ENCODE peak calls at places on chromosomes 11 and 22, in four cellular contexts. G, I, C and M are unnamed samples.
A peak's percentile ranks its signal among the peaks of the same experiment; 100 is the strongest.

GRCh38 chr11:44223261-44223660 is 86.7 kb downstream of the ALX4 start:
- DNase-seq in G (no peak), I (no peak), C (no peak), M (no peak)

GRCh38 chr11:107139396-107139795 is 121.1 kb upstream of the GUCY1A2 start:
- DNase-seq in C (no peak), I (no peak), G (no peak), M (no peak)

GRCh38 chr11:69671734-69672465 is 3.3 kb downstream of the LTO1 start:
- DNase-seq in C (no peak), I (no peak), G (no peak), M (no peak)

GRCh38 chr11:75333807-75334140 is 17.7 kb downstream of the ARRB1 start:
- DNase-seq in I (no peak), G (no peak), C (no peak), M (no peak)

GRCh38 chr11:104043678-104044239 is 7.3 kb downstream of the DDI1 start:
- DNase-seq in I (no peak), G (no peak), C (no peak), M (no peak)

GRCh38 chr22:36562261-36562835 is 33.4 kb upstream of the EIF3D start:
- DNase-seq in I (no peak), G (peak; percentile 27), C (no peak), M (no peak)

GRCh38 chr11:130087294-130087926 is 17.7 kb downstream of the APLP2 start:
- DNase-seq in G (no peak), C (no peak), I (no peak), M (no peak)

GRCh38 chr11:121581607-121582006 is 128.8 kb upstream of the SORL1-AS1 start:
- DNase-seq in G (no peak), I (no peak), C (no peak), M (no peak)

GRCh38 chr11:2426221-2426620 is 18.1 kb downstream of the TRPM5 start:
- DNase-seq in I (no peak), G (no peak), C (no peak), M (no peak)

GRCh38 chr22:36085476-36086169 is 57.0 kb upstream of the RBFOX2 start:
- DNase-seq in C (no peak), I (no peak), G (no peak), M (no peak)

GRCh38 chr11:67488155-67488480 is 5.3 kb downstream of the AIP start:
- DNase-seq in C (no peak), I (no peak), G (no peak), M (no peak)

GRCh38 chr11:119992171-119993051 is 145.5 kb downstream of the TRIM29 start:
- DNase-seq in G (no peak), C (no peak), I (no peak), M (no peak)

GRCh38 chr11:46446343-46446751 is 54.8 kb upstream of the CHRM4 start:
- DNase-seq in I (no peak), C (no peak), G (no peak), M (no peak)

GRCh38 chr11:133180201-133180600 is 352.1 kb downstream of the OPCML start:
- DNase-seq in G (no peak), C (no peak), I (no peak), M (no peak)

GRCh38 chr11:58525037-58525614 is 17.2 kb upstream of the OR5B21 start:
- DNase-seq in I (peak; percentile 63), G (no peak), C (no peak), M (no peak)

GRCh38 chr11:125262825-125263218 is 98.3 kb downstream of the PKNOX2 start:
- DNase-seq in I (no peak), G (no peak), C (no peak), M (no peak)

GRCh38 chr11:131064373-131064991 is 148.2 kb upstream of the SNX19 start:
- DNase-seq in C (no peak), I (no peak), G (peak; percentile 39), M (no peak)

GRCh38 chr11:22454461-22454860 is 116.3 kb downstream of the SLC17A6 start:
- DNase-seq in I (no peak), C (no peak), G (no peak), M (no peak)

GRCh38 chr11:34205326-34206035 is 100.1 kb downstream of the NAT10 start:
- DNase-seq in G (no peak), C (no peak), I (no peak), M (no peak)

GRCh38 chr22:47918276-47918928 is 1156.0 kb downstream of the TBC1D22A start:
- DNase-seq in I (peak; percentile 57), C (no peak), G (no peak), M (no peak)

GRCh38 chr22:23903328-23903971 is 9.3 kb downstream of the MIF start:
- DNase-seq in I (no peak), C (no peak), G (no peak), M (peak; percentile 70)

GRCh38 chr11:96540875-96541274 is 151.1 kb downstream of the JRKL start:
- DNase-seq in C (no peak), I (no peak), G (no peak), M (no peak)

GRCh38 chr11:7582338-7582985 is 68.7 kb downstream of the PPFIBP2 start:
- DNase-seq in G (no peak), I (no peak), C (no peak), M (no peak)

DNA sequence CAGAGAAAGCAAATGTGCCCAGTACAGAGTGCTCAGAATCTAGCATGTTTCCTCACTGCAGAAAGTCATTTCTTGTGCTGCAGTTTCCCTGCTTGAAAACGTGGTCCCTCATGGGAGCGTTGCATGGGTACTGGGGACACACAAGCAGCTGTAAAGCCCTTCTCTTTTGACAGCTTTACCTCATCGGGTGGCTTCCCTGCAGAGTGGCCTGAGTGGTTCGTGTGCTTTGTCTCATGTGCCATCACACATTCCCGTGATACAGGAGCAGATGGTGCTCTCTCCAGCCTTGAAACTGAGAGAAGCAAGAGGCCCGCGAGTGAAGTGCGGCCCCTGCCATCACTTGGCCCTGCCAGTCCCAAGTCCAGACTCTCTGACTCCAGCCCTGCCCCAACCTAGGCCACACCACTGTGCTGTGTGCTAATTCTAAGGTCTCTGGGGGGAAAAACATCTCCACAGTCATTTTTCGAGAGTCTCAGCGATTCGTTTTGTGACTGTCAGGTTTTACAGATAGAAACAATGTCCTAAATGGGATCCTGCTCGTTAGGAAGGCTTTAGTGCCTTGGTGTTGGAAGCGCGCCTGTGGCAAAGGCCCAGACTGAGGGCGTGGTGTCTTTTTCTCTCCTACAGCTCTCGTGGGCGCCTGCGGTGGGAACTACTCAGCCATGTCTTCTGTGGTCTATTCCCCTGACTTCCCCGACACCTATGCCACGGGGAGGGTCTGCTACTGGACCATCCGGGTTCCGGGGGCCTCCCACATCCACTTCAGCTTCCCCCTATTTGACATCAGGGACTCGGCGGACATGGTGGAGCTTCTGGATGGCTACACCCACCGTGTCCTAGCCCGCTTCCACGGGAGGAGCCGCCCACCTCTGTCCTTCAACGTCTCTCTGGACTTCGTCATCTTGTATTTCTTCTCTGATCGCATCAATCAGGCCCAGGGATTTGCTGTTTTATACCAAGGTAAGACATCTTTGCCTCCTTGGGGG is 64.2 kb downstream of the KREMEN1 start:
- DNase-seq in G (no peak), I (no peak), C (no peak), M (no peak)
- H3K27ac ChIP-seq in G (no peak overlapping the region), I (no peak overlapping the region), C (no peak overlapping the region), M (no peak overlapping the region)

DNA sequence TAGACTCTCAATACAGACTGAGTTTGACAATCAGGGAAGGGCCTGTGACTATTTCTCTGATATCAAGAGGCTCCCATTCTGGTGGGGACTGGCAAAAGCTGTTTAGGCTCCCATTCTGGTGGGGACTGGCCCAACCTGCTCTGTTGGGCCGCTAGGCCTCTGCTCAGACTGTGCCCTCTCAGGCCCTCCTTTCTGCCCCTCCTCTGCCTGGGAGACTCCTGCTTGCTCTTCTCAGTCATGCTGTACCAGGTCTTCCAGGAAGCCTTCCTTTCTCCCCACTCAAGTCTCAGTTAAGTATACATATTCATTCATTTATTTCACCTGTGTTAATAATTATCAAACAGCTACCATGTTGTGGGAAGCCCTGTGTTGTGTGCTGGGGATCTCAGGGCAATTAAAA is 323.7 kb upstream of the NARS2 start:
- DNase-seq in I (no peak), G (no peak), C (no peak), M (no peak)
- H3K27ac ChIP-seq in I (no peak overlapping the region), G (no peak overlapping the region), C (no peak overlapping the region), M (no peak overlapping the region)

DNA sequence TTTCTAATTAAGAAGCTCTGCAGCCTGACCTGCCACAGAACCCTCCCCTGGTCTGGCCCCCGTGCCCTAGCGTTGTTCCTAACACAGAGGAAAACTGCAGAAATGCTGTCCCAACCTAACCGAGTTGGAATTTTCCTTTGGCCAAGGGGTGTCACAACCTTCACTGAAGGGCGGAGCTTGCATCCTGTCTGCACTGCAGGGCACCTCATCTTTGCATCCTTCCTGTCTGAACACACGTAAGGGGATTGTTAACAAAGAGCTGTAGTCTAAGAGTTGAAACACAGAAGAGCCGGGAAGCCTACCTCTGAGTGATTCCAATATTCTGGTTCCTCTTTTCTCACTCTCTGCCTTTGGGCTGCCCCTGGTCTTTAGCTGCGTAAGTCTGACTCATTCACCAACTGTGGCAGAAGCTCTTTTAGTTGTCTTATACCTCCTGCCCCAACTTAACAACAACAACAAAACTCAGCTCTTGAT is 1.6 kb downstream of the DIXDC1 start:
- DNase-seq in I (peak; percentile 34), G (no peak), C (no peak), M (no peak)
- H3K27ac ChIP-seq in I (no peak overlapping the region), G (no peak overlapping the region), C (peak overlapping the region; percentile 91), M (peak overlapping the region; percentile 40)

DNA sequence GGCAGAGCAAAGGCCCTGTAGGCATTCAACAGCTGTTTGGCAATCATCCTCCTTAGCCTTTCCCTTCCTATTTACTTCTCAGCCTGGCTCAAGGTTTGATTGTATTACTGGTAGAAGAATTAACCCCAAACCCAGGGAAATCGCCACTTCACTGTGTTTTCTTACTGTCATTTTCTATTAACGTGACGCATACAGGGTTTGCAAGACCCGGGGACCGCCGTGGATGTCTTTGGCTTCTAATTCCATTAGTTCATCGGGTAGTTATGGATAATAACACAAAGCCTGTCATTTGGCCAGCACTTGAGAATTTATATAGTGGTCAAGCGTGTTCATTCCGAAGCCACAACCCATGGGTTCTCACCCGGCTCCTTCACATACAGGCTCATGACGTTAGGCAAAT is 158.0 kb downstream of the FBXO7 start:
- DNase-seq in I (no peak), G (no peak), C (no peak), M (no peak)
- H3K27ac ChIP-seq in I (no peak overlapping the region), G (no peak overlapping the region), C (peak overlapping the region; percentile 25), M (no peak overlapping the region)

GRCh38 chr22:50562523-50563409 is at the start of gene SYCE3:
- DNase-seq in I (peak; percentile 99), G (peak; percentile 98), C (peak; percentile 87), M (peak; percentile 49)

GRCh38 chr22:50564289-50564688 is 1.6 kb upstream of the SYCE3 start:
- DNase-seq in G (no peak), C (no peak), I (no peak), M (no peak)

GRCh38 chr22:50561401-50562074 is 1.2 kb downstream of the SYCE3 start:
- DNase-seq in G (no peak), I (no peak), C (no peak), M (no peak)

GRCh38 chr22:50560034-50560433 is 2.7 kb downstream of the SYCE3 start:
- DNase-seq in G (no peak), C (no peak), I (no peak), M (no peak)

DNA sequence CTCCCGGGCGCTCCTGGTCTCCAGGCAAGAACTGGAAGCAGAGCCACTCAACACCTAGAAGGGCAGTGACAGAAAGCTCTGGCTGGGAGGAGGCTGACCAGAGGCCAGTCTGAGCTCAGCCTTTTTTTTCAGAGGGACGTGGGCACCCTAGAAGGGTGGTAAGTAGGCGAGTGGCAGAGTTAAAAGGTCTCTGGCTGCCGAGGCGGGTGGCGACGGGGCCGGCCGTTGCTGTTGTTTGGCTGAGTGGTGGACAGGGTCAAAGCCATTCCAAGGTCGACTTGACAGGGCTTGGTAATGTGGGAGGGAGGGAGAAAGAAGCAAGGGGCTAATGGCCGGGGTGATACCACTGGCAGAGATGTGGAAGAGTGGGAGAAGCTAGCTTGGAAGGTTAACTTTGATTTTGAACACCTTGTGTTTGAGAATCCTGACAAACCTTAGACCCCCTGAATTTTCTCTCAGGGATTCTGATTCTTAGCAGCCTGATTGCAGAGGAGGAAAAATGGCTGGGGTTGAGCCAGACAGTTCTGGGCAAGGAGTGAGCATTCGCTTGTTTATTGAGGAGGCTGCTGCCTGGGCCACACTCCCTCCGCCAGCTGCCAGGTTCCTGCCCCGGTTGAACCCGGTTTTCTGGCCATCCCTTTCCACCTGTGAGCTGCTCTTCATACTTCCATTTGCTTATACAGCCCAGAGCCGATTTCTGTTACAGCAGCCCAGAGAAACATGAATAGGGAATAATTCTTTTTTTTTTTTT is 866 bp upstream of the SYCE3 start:
- DNase-seq in I (no peak), G (no peak), C (no peak), M (no peak)
- H3K27ac ChIP-seq in I (peak overlapping the region; percentile 66), G (no peak overlapping the region), C (no peak overlapping the region), M (peak overlapping the region; percentile 47)